ENCODE peak calls at places on chromosomes 6 and 20, in four cellular contexts. D is neural crest cell, K is heart right ventricle, E is NCI-H146. G is an unnamed sample.

GRCh38 chr20:58597021-58597940 is 53.8 kb upstream of the STX16 start:
- DNase-seq in D (no peak), K (peak; percentile 28), E (no peak), G (no peak)

GRCh38 chr6:27478141-27478705 is 5.3 kb upstream of the ZNF184 start:
- DNase-seq in D (no peak), K (no peak), E (peak; percentile 51), G (no peak)

GRCh38 chr6:46254331-46254730 is 83.6 kb upstream of the ENPP5 start:
- DNase-seq in D (no peak), K (no peak), E (no peak), G (no peak)

GRCh38 chr20:43243672-43244269 is 54.1 kb upstream of the PTPRT start:
- DNase-seq in D (no peak), K (no peak), E (no peak), G (no peak)

GRCh38 chr20:10312111-10312510 is 93.5 kb downstream of the SNAP25 start:
- DNase-seq in D (no peak), K (no peak), E (no peak), G (no peak)

GRCh38 chr20:58014628-58015315 is 213.7 kb downstream of the ANKRD60 start:
- DNase-seq in D (no peak), K (no peak), E (no peak), G (no peak)

GRCh38 chr20:34982270-34983088 is 26.8 kb downstream of the MYH7B start:
- DNase-seq in D (no peak), K (no peak), E (no peak), G (no peak)

GRCh38 chr6:79525272-79526100 is 11.7 kb downstream of the LCA5 start:
- DNase-seq in D (no peak), K (no peak), E (no peak), G (peak; percentile 58)

GRCh38 chr6:89999154-89999553 is 104.9 kb downstream of the GJA10 start:
- DNase-seq in D (no peak), K (peak; percentile 48), E (peak; percentile 39), G (peak; percentile 15)

GRCh38 chr6:110329729-110330436 is 28.3 kb downstream of the METTL24 start:
- DNase-seq in D (no peak), K (no peak), E (no peak), G (no peak)

GRCh38 chr20:48098866-48099265 is 313.6 kb upstream of the SULF2 start:
- DNase-seq in D (no peak), K (no peak), E (no peak), G (no peak)

GRCh38 chr6:48429021-48429420 is 318.0 kb upstream of the PTCHD4 start:
- DNase-seq in D (no peak), K (no peak), E (no peak), G (no peak)

GRCh38 chr6:28474441-28475219 is 31.3 kb upstream of the ZSCAN23 start:
- DNase-seq in D (peak; percentile 48), K (no peak), E (peak; percentile 75), G (peak; percentile 79)

GRCh38 chr6:91864911-91865310 is 1278.0 kb upstream of the MAP3K7 start:
- DNase-seq in D (no peak), K (no peak), E (no peak), G (no peak)

GRCh38 chr6:62479722-62480121 is 193.7 kb upstream of the KHDRBS2 start:
- DNase-seq in D (no peak), K (no peak), E (no peak), G (no peak)

GRCh38 chr6:83273596-83273995 is 80.4 kb downstream of the RWDD2A start:
- DNase-seq in D (no peak), K (no peak), E (no peak), G (no peak)

GRCh38 chr6:145206247-145206907 is 528.9 kb downstream of the EPM2A start:
- DNase-seq in D (no peak), K (no peak), E (peak; percentile 64), G (no peak)

GRCh38 chr6:21898107-21898796 is 304.7 kb downstream of the SOX4 start:
- DNase-seq in D (no peak), K (no peak), E (no peak), G (no peak)

GRCh38 chr20:62723768-62724420 is 15.3 kb downstream of the NTSR1 start:
- DNase-seq in D (no peak), K (no peak), E (no peak), G (no peak)

GRCh38 chr6:52994031-52994788 is 874 bp downstream of the GSTA4 start:
- DNase-seq in D (peak; percentile 20), K (peak; percentile 20), E (peak; percentile 50), G (peak; percentile 46)

GRCh38 chr20:53716385-53716784 is 122.7 kb upstream of the ZNF217 start:
- DNase-seq in D (no peak), K (no peak), E (no peak), G (no peak)

GRCh38 chr6:100785982-100786381 is 95.1 kb downstream of the ASCC3 start:
- DNase-seq in D (no peak), K (no peak), E (no peak), G (no peak)

GRCh38 chr6:87391334-87391733 is 16.4 kb upstream of the CFAP206 start:
- DNase-seq in D (peak; percentile 10), K (no peak), E (peak; percentile 52), G (peak; percentile 45)

GRCh38 chr20:33821270-33821836 is 10.2 kb downstream of the CHMP4B start:
- DNase-seq in D (no peak), K (no peak), E (no peak), G (no peak)

GRCh38 chr6:136347847-136348246 is 58.2 kb upstream of the BCLAF1 start:
- DNase-seq in D (no peak), K (no peak), E (no peak), G (no peak)

GRCh38 chr6:133185731-133186130 is 55.4 kb upstream of the EYA4 start:
- DNase-seq in D (no peak), K (no peak), E (no peak), G (no peak)

GRCh38 chr20:37295595-37295994 is 6.1 kb downstream of the MANBAL start:
- DNase-seq in D (no peak), K (no peak), E (peak; percentile 97), G (no peak)

GRCh38 chr6:73548458-73549446 is 27.9 kb upstream of the EEF1A1 start:
- DNase-seq in D (no peak), K (no peak), E (no peak), G (no peak)

G was measured in HAP-1.